ENCODE peak calls at places on chromosome 16, in five cellular contexts. Q is psoas muscle, E is Panc1, K is esophagus squamous epithelium, T is brain microvascular endothelial cell. R is an unnamed sample.
A peak's percentile ranks its signal among the peaks of the same experiment; 100 is the strongest.

GRCh38 chr16:89567656-89568594 is 7.4 kb downstream of the RPL13 start:
- DNase-seq in T (no peak), Q (no peak), E (no peak), K (no peak), R (no peak)

GRCh38 chr16:61887903-61888302 is 148.3 kb downstream of the CDH8 start:
- DNase-seq in K (no peak), Q (no peak), E (no peak), T (peak; percentile 78), R (peak; percentile 26)

GRCh38 chr16:78693496-78693895 is 594.0 kb downstream of the WWOX start:
- DNase-seq in K (no peak), E (no peak), Q (no peak), T (no peak), R (no peak)

GRCh38 chr16:10362077-10362863 is 23.6 kb upstream of the ATF7IP2 start:
- DNase-seq in Q (no peak), K (no peak), T (no peak), E (no peak), R (no peak)

GRCh38 chr16:69781118-69781517 is 19.0 kb downstream of the WWP2 start:
- DNase-seq in T (no peak), Q (no peak), K (no peak), E (no peak), R (no peak)

GRCh38 chr16:59039066-59039465 is 304.9 kb upstream of the GOT2 start:
- DNase-seq in K (no peak), Q (no peak), T (no peak), E (no peak), R (no peak)

GRCh38 chr16:88785106-88785924 is at the start of gene PIEZO1:
- DNase-seq in Q (peak; percentile 83), K (no peak), E (no peak), T (no peak), R (peak; percentile 80)

GRCh38 chr16:88977028-88977844 is at the start of gene CBFA2T3:
- DNase-seq in T (no peak), Q (peak; percentile 84), E (no peak), K (peak; percentile 37), R (peak; percentile 40)

GRCh38 chr16:74315059-74315458 is 18.4 kb downstream of the PSMD7 start:
- DNase-seq in K (no peak), Q (no peak), E (no peak), T (no peak), R (no peak)

GRCh38 chr16:68642436-68643064 is 2.6 kb upstream of the CDH3 start:
- DNase-seq in Q (no peak), K (no peak), E (no peak), T (peak; percentile 19), R (peak; percentile 77)

GRCh38 chr16:83912152-83912948 is 13.4 kb downstream of the MLYCD start:
- DNase-seq in E (no peak), T (no peak), K (no peak), Q (peak; percentile 91), R (no peak)

GRCh38 chr16:25411376-25412081 is 153.9 kb upstream of the ZKSCAN2 start:
- DNase-seq in Q (no peak), E (no peak), T (no peak), K (no peak), R (no peak)

GRCh38 chr16:50121278-50121677 is 31.8 kb upstream of the TENT4B start:
- DNase-seq in T (no peak), Q (no peak), K (no peak), E (no peak), R (no peak)

GRCh38 chr16:46918905-46919792 is 35.0 kb downstream of the GPT2 start:
- DNase-seq in K (no peak), Q (no peak), E (no peak), T (no peak), R (no peak)

GRCh38 chr16:51762081-51762995 is 611.3 kb upstream of the SALL1 start:
- DNase-seq in Q (peak; percentile 77), K (no peak), E (peak; percentile 25), T (peak; percentile 43), R (peak; percentile 91)

GRCh38 chr16:35197656-35198055 is 1738.2 kb downstream of the TP53TG3F start:
- DNase-seq in Q (no peak), K (no peak), T (no peak), E (no peak), R (no peak)

GRCh38 chr16:83533193-83533592 is 274.6 kb upstream of the HSBP1 start:
- DNase-seq in T (peak; percentile 45), K (no peak), E (no peak), Q (no peak), R (no peak)

GRCh38 chr16:54911079-54911478 is 19.6 kb upstream of the IRX5 start:
- DNase-seq in E (no peak), T (no peak), Q (no peak), K (no peak), R (no peak)

GRCh38 chr16:52569296-52569695 is 22.4 kb upstream of the TOX3 start:
- DNase-seq in E (no peak), K (no peak), T (no peak), Q (no peak), R (no peak)

GRCh38 chr16:29958756-29959155 is 3.1 kb upstream of the TMEM219 start:
- DNase-seq in K (no peak), Q (no peak), E (no peak), T (no peak), R (no peak)

GRCh38 chr16:65281636-65282035 is 159.8 kb upstream of the CDH11 start:
- DNase-seq in K (no peak), E (no peak), T (no peak), Q (no peak), R (no peak)

GRCh38 chr16:27945233-27945975 is 118.1 kb downstream of the GSG1L start:
- DNase-seq in Q (no peak), E (no peak), T (no peak), K (no peak), R (no peak)

GRCh38 chr16:17414421-17414820 is 56.3 kb downstream of the XYLT1 start:
- DNase-seq in Q (no peak), K (no peak), T (no peak), E (no peak), R (no peak)

GRCh38 chr16:54026456-54026855 is 260.1 kb downstream of the IRX3 start:
- DNase-seq in Q (no peak), T (no peak), E (no peak), K (no peak), R (no peak)

GRCh38 chr16:50068550-50068949 is 2.8 kb downstream of the HEATR3 start:
- DNase-seq in Q (no peak), E (no peak), T (peak; percentile 62), K (no peak), R (no peak)

GRCh38 chr16:46884513-46885293 is 541 bp downstream of the GPT2 start:
- DNase-seq in T (no peak), Q (no peak), K (no peak), E (no peak), R (peak; percentile 21)

GRCh38 chr16:11164482-11165270 is 91.3 kb downstream of the SOCS1 start:
- DNase-seq in K (no peak), Q (peak; percentile 35), E (no peak), T (no peak), R (no peak)

GRCh38 chr16:27258241-27258734 is 10.3 kb downstream of the NSMCE1 start:
- DNase-seq in K (no peak), T (no peak), E (no peak), Q (no peak), R (no peak)

GRCh38 chr16:82699711-82700495 is 73.1 kb downstream of the CDH13 start:
- DNase-seq in K (no peak), E (no peak), T (peak; percentile 66), Q (no peak), R (peak; percentile 94)

GRCh38 chr16:20084624-20085226 is 11.0 kb upstream of the GPR139 start:
- DNase-seq in T (no peak), K (no peak), Q (no peak), E (no peak), R (no peak)

DNA sequence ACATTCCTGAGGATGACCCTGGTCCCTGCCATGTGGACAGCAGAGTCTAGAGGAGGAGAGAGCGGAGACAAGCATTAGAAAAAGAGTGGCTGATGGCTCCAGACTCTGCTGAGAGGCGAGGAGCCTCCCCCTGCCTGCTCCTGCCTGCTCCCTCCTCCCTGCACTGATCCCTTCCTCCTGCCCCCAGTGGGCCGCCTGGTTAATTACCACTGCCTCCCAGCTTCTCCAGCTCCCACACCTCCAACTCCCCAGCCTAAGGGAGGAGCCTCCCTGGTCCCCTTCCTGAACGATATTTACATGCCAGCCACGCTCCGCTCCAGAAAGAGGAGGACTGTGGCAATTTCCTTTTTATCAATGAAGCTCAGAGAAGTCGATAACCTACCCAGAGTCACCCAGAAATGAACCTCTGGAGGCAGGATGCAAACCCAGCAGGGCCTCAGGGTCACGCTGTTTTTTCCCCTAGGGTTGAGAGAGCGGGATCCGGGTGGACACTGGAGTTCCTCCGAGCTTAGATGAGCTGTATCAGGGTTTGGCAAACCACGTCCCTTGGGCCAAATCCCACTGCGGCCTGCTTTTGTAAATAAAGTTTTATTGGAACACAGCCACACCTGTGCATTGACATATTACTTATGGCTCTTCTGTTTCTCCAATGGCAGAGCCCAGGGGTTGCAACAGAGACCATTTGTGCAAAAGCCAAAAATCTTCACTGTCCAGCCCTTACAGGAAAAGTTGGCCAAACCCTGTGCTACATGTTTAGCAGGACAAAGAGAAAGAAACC is 27.1 kb upstream of the JPH3 start:
- DNase-seq in T (no peak), E (no peak), K (no peak), Q (no peak), R (no peak)
- TF ChIP-seq CTCF in T (peak; percentile 7), E (no peak), K (no peak), Q (no peak), R (peak; percentile 32)

GRCh38 chr16:8241408-8241807 is 348.9 kb downstream of the TMEM114 start:
- DNase-seq in T (no peak), Q (no peak), E (no peak), K (no peak), R (no peak)
- H3K4me3 ChIP-seq in T (no peak overlapping the region), Q (no peak overlapping the region), E (no peak overlapping the region), K (no peak overlapping the region), R (no peak overlapping the region)

DNA sequence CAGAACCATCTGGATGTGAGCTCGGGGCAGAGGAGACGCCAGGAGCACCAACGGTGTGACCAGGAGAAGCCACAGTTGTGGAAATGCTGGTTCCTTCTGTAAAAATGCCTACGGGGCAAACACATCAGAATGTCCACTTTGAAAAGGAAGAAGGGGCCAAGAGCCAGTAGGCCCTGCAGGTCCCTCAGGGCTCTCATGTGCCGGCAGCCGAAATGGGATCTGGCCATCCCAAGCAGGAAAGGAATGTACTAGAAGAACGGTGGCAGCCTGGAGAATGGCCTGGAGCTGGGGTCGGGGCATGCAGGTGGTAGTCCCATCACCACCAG is 162.1 kb upstream of the PLCG2 start:
- DNase-seq in T (no peak), E (no peak), Q (no peak), K (no peak), R (no peak)
- TF ChIP-seq CTCF in T (no peak), E (no peak), Q (no peak), K (no peak), R (no peak)

GRCh38 chr16:66915041-66915440 is 3.6 kb downstream of the CDH16 start:
- DNase-seq in T (no peak), E (no peak), K (no peak), Q (no peak), R (no peak)
- H3K4me3 ChIP-seq in T (no peak overlapping the region), E (no peak overlapping the region), K (no peak overlapping the region), Q (no peak overlapping the region), R (no peak overlapping the region)